ENCODE peak calls at places on chromosome 2, in seven cellular contexts. I, A, V, O, W, C and G are unnamed samples.

GRCh38 chr2:197324801-197325200 is 14.2 kb upstream of the ANKRD44 start:
- DNase-seq in I (no peak), A (peak; percentile 56), V (no peak), O (no peak), W (no peak), C (no peak), G (no peak)

GRCh38 chr2:216315817-216316603 is 56.3 kb downstream of the MARCHF4 start:
- DNase-seq in I (no peak), A (no peak), V (no peak), O (no peak), W (no peak), C (no peak), G (no peak)

GRCh38 chr2:32678825-32679224 is 51.0 kb downstream of the TTC27 start:
- DNase-seq in I (no peak), A (no peak), V (no peak), O (no peak), W (no peak), C (peak; percentile 25), G (no peak)

GRCh38 chr2:8682719-8683667 is 1.1 kb downstream of the ID2 start:
- DNase-seq in I (peak; percentile 62), A (peak; percentile 63), V (peak; percentile 37), O (peak; percentile 19), W (peak; percentile 38), C (no peak), G (peak; percentile 60)

GRCh38 chr2:171434671-171434980 is 600 bp downstream of the DCAF17 start:
- DNase-seq in I (no peak), A (no peak), V (peak; percentile 74), O (no peak), W (peak; percentile 43), C (no peak), G (no peak)

GRCh38 chr2:183070942-183071844 is 7.4 kb upstream of the DUSP19 start:
- DNase-seq in I (no peak), A (no peak), V (no peak), O (peak; percentile 46), W (no peak), C (no peak), G (peak; percentile 59)

GRCh38 chr2:224819075-224819474 is 102.9 kb upstream of the CCDC195 start:
- DNase-seq in I (no peak), A (no peak), V (no peak), O (peak; percentile 48), W (no peak), C (no peak), G (no peak)

GRCh38 chr2:36387258-36387916 is 31.8 kb downstream of the CRIM1 start:
- DNase-seq in I (no peak), A (no peak), V (no peak), O (no peak), W (no peak), C (no peak), G (no peak)

GRCh38 chr2:46966576-46966975 is 51.0 kb upstream of the MCFD2 start:
- DNase-seq in I (no peak), A (no peak), V (no peak), O (no peak), W (no peak), C (no peak), G (no peak)

GRCh38 chr2:165793779-165794519 is at the start of gene GALNT3:
- DNase-seq in I (peak; percentile 66), A (peak; percentile 72), V (peak; percentile 94), O (peak; percentile 92), W (no peak), C (no peak), G (peak; percentile 96)

GRCh38 chr2:191226196-191226595 is 19.0 kb upstream of the MYO1B start:
- DNase-seq in I (no peak), A (no peak), V (no peak), O (no peak), W (no peak), C (no peak), G (no peak)

GRCh38 chr2:48527211-48527880 is 2.6 kb upstream of the STON1 start:
- DNase-seq in I (no peak), A (no peak), V (no peak), O (no peak), W (no peak), C (peak; percentile 44), G (no peak)

GRCh38 chr2:19124135-19124534 is 234.3 kb downstream of the OSR1 start:
- DNase-seq in I (no peak), A (no peak), V (no peak), O (no peak), W (no peak), C (peak; percentile 76), G (no peak)

GRCh38 chr2:209340522-209340921 is 83.3 kb upstream of the MAP2 start:
- DNase-seq in I (no peak), A (no peak), V (no peak), O (no peak), W (no peak), C (no peak), G (no peak)

GRCh38 chr2:233953106-233953801 is 36.1 kb downstream of the TRPM8 start:
- DNase-seq in I (no peak), A (no peak), V (peak; percentile 79), O (peak; percentile 84), W (no peak), C (no peak), G (no peak)

GRCh38 chr2:2743164-2743571 is 412.1 kb upstream of the MYT1L start:
- DNase-seq in I (no peak), A (no peak), V (no peak), O (no peak), W (no peak), C (peak; percentile 16), G (no peak)

GRCh38 chr2:45850558-45850957 is 199.1 kb downstream of the PRKCE start:
- DNase-seq in I (no peak), A (no peak), V (no peak), O (peak; percentile 73), W (no peak), C (no peak), G (no peak)

GRCh38 chr2:230933521-230934180 is 8.6 kb upstream of the GPR55 start:
- DNase-seq in I (no peak), A (no peak), V (no peak), O (no peak), W (no peak), C (no peak), G (no peak)

GRCh38 chr2:100742884-100743283 is 77.1 kb upstream of the NPAS2 start:
- DNase-seq in I (no peak), A (no peak), V (no peak), O (no peak), W (no peak), C (peak; percentile 91), G (no peak)

GRCh38 chr2:231545105-231545902 is 15.1 kb upstream of the NMUR1 start:
- DNase-seq in I (peak; percentile 63), A (peak; percentile 91), V (no peak), O (no peak), W (peak; percentile 99), C (peak; percentile 9), G (peak; percentile 59)

GRCh38 chr2:227325824-227326195 is 759 bp downstream of the MFF start:
- DNase-seq in I (no peak), A (peak; percentile 29), V (peak; percentile 2), O (no peak), W (peak; percentile 22), C (no peak), G (peak; percentile 55)

GRCh38 chr2:145905371-145905770 is 1385.5 kb upstream of the ZEB2 start:
- DNase-seq in I (no peak), A (no peak), V (no peak), O (no peak), W (no peak), C (no peak), G (no peak)

GRCh38 chr2:173990970-173991819 is 26.0 kb upstream of the SP3 start:
- DNase-seq in I (no peak), A (peak; percentile 62), V (peak; percentile 5), O (peak; percentile 10), W (no peak), C (peak; percentile 86), G (no peak)

GRCh38 chr2:164839914-164840457 is 1.6 kb downstream of the COBLL1 start:
- DNase-seq in I (no peak), A (no peak), V (no peak), O (no peak), W (no peak), C (no peak), G (peak; percentile 35)

GRCh38 chr2:55961318-55961911 is 37.8 kb upstream of the EFEMP1 start:
- DNase-seq in I (no peak), A (peak; percentile 66), V (peak; percentile 33), O (peak; percentile 19), W (no peak), C (no peak), G (peak; percentile 42)

GRCh38 chr2:81981616-81982015 is 1677.1 kb upstream of the LRRTM1 start:
- DNase-seq in I (no peak), A (no peak), V (no peak), O (no peak), W (no peak), C (no peak), G (no peak)

GRCh38 chr2:229257980-229258379 is 13.1 kb downstream of the PID1 start:
- DNase-seq in I (no peak), A (no peak), V (no peak), O (no peak), W (no peak), C (no peak), G (no peak)

GRCh38 chr2:53417385-53417784 is 350.2 kb upstream of the CHAC2 start:
- DNase-seq in I (no peak), A (no peak), V (no peak), O (no peak), W (no peak), C (no peak), G (no peak)

GRCh38 chr2:238255146-238255545 is 15.3 kb upstream of the HES6 start:
- DNase-seq in I (peak; percentile 44), A (no peak), V (no peak), O (no peak), W (no peak), C (no peak), G (no peak)

GRCh38 chr2:120314656-120315366 is 31.1 kb upstream of the INHBB start:
- DNase-seq in I (no peak), A (no peak), V (no peak), O (no peak), W (no peak), C (no peak), G (no peak)

GRCh38 chr2:222561151-222561550 is 94.7 kb downstream of the FARSB start:
- DNase-seq in I (no peak), A (no peak), V (no peak), O (no peak), W (no peak), C (no peak), G (no peak)

GRCh38 chr2:230661072-230661957 is 51.3 kb upstream of the CAB39 start:
- DNase-seq in I (peak; percentile 72), A (peak; percentile 82), V (no peak), O (no peak), W (no peak), C (no peak), G (peak; percentile 30)

GRCh38 chr2:196453613-196454047 is 185.9 kb upstream of the CCDC150 start:
- DNase-seq in I (peak; percentile 47), A (peak; percentile 41), V (peak; percentile 32), O (no peak), W (no peak), C (peak; percentile 16), G (peak; percentile 20)

GRCh38 chr2:149719695-149720094 is 132.1 kb upstream of the MMADHC start:
- DNase-seq in I (no peak), A (no peak), V (no peak), O (no peak), W (no peak), C (no peak), G (no peak)

GRCh38 chr2:230904856-230905447 is 20.1 kb downstream of the GPR55 start:
- DNase-seq in I (no peak), A (no peak), V (no peak), O (no peak), W (no peak), C (no peak), G (no peak)

GRCh38 chr2:209523778-209524362 is 100.0 kb downstream of the MAP2 start:
- DNase-seq in I (no peak), A (no peak), V (no peak), O (no peak), W (no peak), C (no peak), G (no peak)

GRCh38 chr2:218280260-218280870 is 10.0 kb downstream of the PNKD start:
- DNase-seq in I (no peak), A (no peak), V (no peak), O (no peak), W (no peak), C (no peak), G (no peak)

GRCh38 chr2:132462242-132462641 is 45.6 kb downstream of the GPR39 start:
- DNase-seq in I (no peak), A (no peak), V (no peak), O (no peak), W (no peak), C (no peak), G (no peak)